ENCODE peak calls at places on chromosomes 12 and 14, in six cellular contexts. W is cardiac fibroblast, P is Calu3, R is AG09309, Z is GM10248, S is B cell. G is an unnamed sample.

GRCh38 chr12:81591256-81591655 is 167.9 kb downstream of the PPFIA2 start:
- DNase-seq in Z (no peak), W (no peak), S (no peak), R (no peak), P (no peak), G (no peak)

GRCh38 chr12:25829192-25829591 is 129.3 kb upstream of the RASSF8 start:
- DNase-seq in S (no peak), R (peak; percentile 99), P (peak; percentile 2), W (peak; percentile 98), Z (no peak), G (no peak)

GRCh38 chr12:106106129-106106566 is 32.6 kb downstream of the NUAK1 start:
- DNase-seq in W (no peak), P (no peak), R (no peak), Z (no peak), S (no peak), G (no peak)

GRCh38 chr14:76531821-76532318 is 155.9 kb downstream of the ESRRB start:
- DNase-seq in R (no peak), S (no peak), P (no peak), Z (no peak), W (no peak), G (no peak)

GRCh38 chr12:46908236-46908935 is 82.6 kb upstream of the SLC38A4 start:
- DNase-seq in W (peak; percentile 33), R (no peak), P (no peak), Z (no peak), S (no peak), G (no peak)

GRCh38 chr14:50121506-50121905 is 5.1 kb upstream of the VCPKMT start:
- DNase-seq in W (no peak), R (no peak), Z (no peak), P (no peak), S (no peak), G (no peak)

GRCh38 chr14:89227490-89227834 is 189.6 kb downstream of the FOXN3 start:
- DNase-seq in S (no peak), P (no peak), R (peak; percentile 14), Z (no peak), W (no peak), G (no peak)

GRCh38 chr12:31590730-31591307 is at the start of gene DENND5B:
- DNase-seq in S (peak; percentile 86), W (peak; percentile 53), Z (peak; percentile 79), P (peak; percentile 73), R (no peak), G (peak; percentile 38)

GRCh38 chr14:60981626-60982455 is 796 bp downstream of the SLC38A6 start:
- DNase-seq in P (no peak), R (peak; percentile 80), S (peak; percentile 4), Z (no peak), W (peak; percentile 81), G (no peak)

GRCh38 chr14:86057018-86057667 is 527.2 kb downstream of the FLRT2 start:
- DNase-seq in Z (peak; percentile 6), P (no peak), W (peak; percentile 47), S (peak; percentile 14), R (peak; percentile 0), G (peak; percentile 28)

GRCh38 chr14:60632257-60632656 is 17.0 kb downstream of the SIX1 start:
- DNase-seq in W (no peak), S (no peak), P (no peak), R (no peak), Z (no peak), G (no peak)

GRCh38 chr14:39426605-39427004 is 5.6 kb downstream of the FBXO33 start:
- DNase-seq in S (peak; percentile 11), W (peak; percentile 71), R (peak; percentile 62), Z (no peak), P (no peak), G (no peak)

GRCh38 chr12:9221476-9221875 is 13.3 kb upstream of the PZP start:
- DNase-seq in Z (no peak), W (no peak), S (no peak), P (no peak), R (no peak), G (no peak)

GRCh38 chr14:77140937-77141591 is 527 bp downstream of the ZDHHC22 start:
- DNase-seq in P (peak; percentile 61), R (no peak), W (peak; percentile 35), Z (no peak), S (peak; percentile 55), G (no peak)

GRCh38 chr12:1103051-1103450 is 112.0 kb downstream of the ERC1 start:
- DNase-seq in Z (no peak), S (no peak), P (no peak), R (no peak), W (no peak), G (no peak)

GRCh38 chr14:101363880-101364391 is 197.4 kb upstream of the DIO3 start:
- DNase-seq in W (no peak), S (no peak), Z (no peak), P (no peak), R (no peak), G (no peak)

GRCh38 chr12:4270670-4271432 is 2.7 kb upstream of the CCND2 start:
- DNase-seq in Z (no peak), R (no peak), S (peak; percentile 74), P (no peak), W (peak; percentile 39), G (no peak)

GRCh38 chr12:91529829-91530228 is 347.2 kb upstream of the DCN start:
- DNase-seq in R (no peak), S (no peak), Z (no peak), W (peak; percentile 22), P (no peak), G (no peak)

GRCh38 chr12:30796891-30797371 is 42.2 kb upstream of the CAPRIN2 start:
- DNase-seq in W (peak; percentile 61), S (no peak), Z (no peak), R (no peak), P (peak; percentile 41), G (no peak)

GRCh38 chr12:87930033-87930432 is 99.2 kb downstream of the C12orf50 start:
- DNase-seq in R (peak; percentile 3), S (no peak), P (no peak), W (peak; percentile 49), Z (no peak), G (no peak)

GRCh38 chr14:66315548-66315947 is 170.6 kb upstream of the CCDC196 start:
- DNase-seq in W (no peak), P (no peak), R (no peak), Z (no peak), S (no peak), G (no peak)

GRCh38 chr14:62691613-62692489 is 353.4 kb downstream of the KCNH5 start:
- DNase-seq in R (peak; percentile 25), P (peak; percentile 70), W (peak; percentile 98), S (no peak), Z (no peak), G (no peak)

GRCh38 chr14:37623552-37623951 is 28.1 kb downstream of the TTC6 start:
- DNase-seq in S (no peak), R (peak; percentile 44), P (no peak), Z (no peak), W (peak; percentile 90), G (no peak)

GRCh38 chr12:112381421-112381897 is 772 bp downstream of the HECTD4 start:
- DNase-seq in P (peak; percentile 34), Z (peak; percentile 70), S (peak; percentile 68), W (no peak), R (no peak), G (no peak)

DNA sequence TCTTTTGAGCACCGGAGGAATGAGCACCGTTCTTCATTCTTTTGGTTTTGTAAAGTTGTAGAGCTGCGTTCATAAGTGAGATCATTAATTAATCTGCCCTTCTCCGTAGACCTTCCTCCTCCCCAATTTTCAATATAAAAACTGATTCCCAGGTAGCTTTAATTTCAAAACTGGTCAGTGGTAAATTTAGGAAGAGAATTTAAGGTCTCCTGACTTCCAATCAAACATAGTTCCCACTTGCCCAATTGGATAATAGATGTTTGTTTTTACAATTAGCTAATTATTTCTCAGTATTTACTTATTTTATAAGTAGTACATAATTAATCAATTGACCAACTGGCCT is 27.2 kb upstream of the YBX3 start:
- DNase-seq in P (no peak), Z (no peak), W (no peak), R (no peak), S (no peak), G (no peak)
- TF ChIP-seq CTCF in P (no peak), Z (no peak), W (no peak), R (no peak), S (peak; percentile 47), G (no peak)

GRCh38 chr12:6056406-6057211 is 67.9 kb downstream of the VWF start:
- DNase-seq in S (peak; percentile 27), R (no peak), W (no peak), P (no peak), Z (no peak), G (no peak)
- TF ChIP-seq CTCF in S (no peak), R (peak; percentile 22), W (peak; percentile 19), P (peak; percentile 18), Z (peak; percentile 8), G (no peak)

DNA sequence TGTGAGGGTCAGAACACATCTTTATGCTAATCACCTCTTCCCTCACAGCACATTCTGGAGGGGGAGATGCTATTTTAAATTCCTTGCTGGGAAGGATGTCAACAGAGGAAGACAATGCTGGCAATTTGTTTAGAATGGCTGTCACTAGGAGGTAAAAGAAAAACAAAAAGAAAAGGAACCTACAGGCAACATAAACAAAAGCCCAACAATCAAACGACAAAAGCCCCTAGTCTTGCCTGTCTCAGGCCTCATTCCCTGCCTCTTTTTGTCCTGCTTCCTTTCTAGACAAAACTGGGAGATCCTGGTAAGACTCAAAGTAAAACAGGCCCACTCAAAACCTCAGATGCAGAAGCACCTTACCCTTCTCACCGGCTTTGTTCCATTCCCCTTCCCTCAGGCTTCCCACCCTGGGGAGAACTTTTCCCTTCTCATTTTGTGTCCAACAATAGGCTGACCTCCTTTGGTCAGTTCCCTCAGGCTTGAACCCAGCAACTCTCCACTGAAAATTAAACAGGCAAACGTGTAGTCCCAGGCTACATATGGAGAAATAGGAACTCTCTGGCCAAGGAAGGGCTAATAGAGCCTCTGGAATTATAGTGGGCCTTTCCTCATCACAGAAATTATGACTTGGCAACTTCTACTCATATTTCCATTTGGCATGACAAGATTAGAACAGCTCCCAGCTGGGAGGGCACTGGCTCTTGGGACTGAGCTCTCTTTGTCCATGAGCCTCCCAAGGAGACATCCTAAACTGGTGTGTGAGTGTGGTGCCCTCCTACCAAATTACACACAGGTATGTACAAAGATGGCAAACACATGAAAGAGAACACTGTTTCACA is 193.1 kb downstream of the MON2 start:
- DNase-seq in P (no peak), W (no peak), S (no peak), R (no peak), Z (no peak), G (no peak)
- TF ChIP-seq CTCF in P (no peak), W (no peak), S (no peak), R (no peak), Z (no peak), G (no peak)

GRCh38 chr12:79692860-79693605 is 2.3 kb upstream of the PAWR start:
- DNase-seq in R (peak; percentile 29), W (peak; percentile 30), S (no peak), Z (no peak), P (no peak), G (no peak)

GRCh38 chr12:79698966-79699365 is 8.2 kb upstream of the PAWR start:
- DNase-seq in S (no peak), R (no peak), Z (no peak), W (no peak), P (no peak), G (no peak)
- TF ChIP-seq CTCF in S (no peak), R (no peak), Z (no peak), W (no peak), P (no peak), G (no peak)

GRCh38 chr12:120643574-120643973 is 3.1 kb downstream of the CABP1 start:
- DNase-seq in S (no peak), P (no peak), R (no peak), W (no peak), Z (no peak), G (no peak)
- TF ChIP-seq CTCF in S (no peak), P (no peak), R (no peak), W (no peak), Z (no peak), G (no peak)